ENCODE peak calls at places on chromosomes 12 and 14, in four cellular contexts. F, S, B and Z are unnamed samples.

GRCh38 chr14:102633906-102634595 is 41.6 kb downstream of the RCOR1 start:
- DNase-seq in F (no peak), S (no peak), B (no peak), Z (no peak)

GRCh38 chr12:3046441-3047200 is 30.6 kb upstream of the TSPAN9 start:
- DNase-seq in F (no peak), S (no peak), B (no peak), Z (no peak)

GRCh38 chr12:109130297-109130696 is 13.9 kb downstream of the ACACB start:
- DNase-seq in F (no peak), S (no peak), B (no peak), Z (no peak)

GRCh38 chr12:80551897-80552296 is 107.9 kb downstream of the PTPRQ start:
- DNase-seq in F (no peak), S (no peak), B (no peak), Z (no peak)

GRCh38 chr12:98198261-98198982 is 317.0 kb upstream of the TMPO start:
- DNase-seq in F (no peak), S (no peak), B (no peak), Z (no peak)

GRCh38 chr12:96036765-96037455 is 1.5 kb upstream of the LTA4H start:
- DNase-seq in F (no peak), S (no peak), B (no peak), Z (no peak)

GRCh38 chr14:71300474-71301359 is 393.5 kb downstream of the PCNX1 start:
- DNase-seq in F (no peak), S (no peak), B (no peak), Z (no peak)

GRCh38 chr12:100391856-100392255 is 35.0 kb downstream of the SLC17A8 start:
- DNase-seq in F (peak; percentile 42), S (no peak), B (no peak), Z (no peak)

GRCh38 chr12:132517013-132517739 is 27.2 kb downstream of the FBRSL1 start:
- DNase-seq in F (no peak), S (no peak), B (no peak), Z (no peak)

GRCh38 chr14:89444044-89444443 is 27.0 kb upstream of the FOXN3 start:
- DNase-seq in F (no peak), S (no peak), B (no peak), Z (no peak)

GRCh38 chr14:69579476-69579875 is 4.8 kb upstream of the CCDC177 start:
- DNase-seq in F (no peak), S (no peak), B (no peak), Z (no peak)

GRCh38 chr14:69581316-69581935 is 6.8 kb upstream of the CCDC177 start:
- DNase-seq in F (no peak), S (no peak), B (no peak), Z (no peak)

GRCh38 chr14:69582207-69582606 is 7.5 kb upstream of the CCDC177 start:
- DNase-seq in F (no peak), S (no peak), B (no peak), Z (no peak)

GRCh38 chr14:69582829-69583228 is 8.2 kb upstream of the CCDC177 start:
- DNase-seq in F (no peak), S (no peak), B (no peak), Z (no peak)

DNA sequence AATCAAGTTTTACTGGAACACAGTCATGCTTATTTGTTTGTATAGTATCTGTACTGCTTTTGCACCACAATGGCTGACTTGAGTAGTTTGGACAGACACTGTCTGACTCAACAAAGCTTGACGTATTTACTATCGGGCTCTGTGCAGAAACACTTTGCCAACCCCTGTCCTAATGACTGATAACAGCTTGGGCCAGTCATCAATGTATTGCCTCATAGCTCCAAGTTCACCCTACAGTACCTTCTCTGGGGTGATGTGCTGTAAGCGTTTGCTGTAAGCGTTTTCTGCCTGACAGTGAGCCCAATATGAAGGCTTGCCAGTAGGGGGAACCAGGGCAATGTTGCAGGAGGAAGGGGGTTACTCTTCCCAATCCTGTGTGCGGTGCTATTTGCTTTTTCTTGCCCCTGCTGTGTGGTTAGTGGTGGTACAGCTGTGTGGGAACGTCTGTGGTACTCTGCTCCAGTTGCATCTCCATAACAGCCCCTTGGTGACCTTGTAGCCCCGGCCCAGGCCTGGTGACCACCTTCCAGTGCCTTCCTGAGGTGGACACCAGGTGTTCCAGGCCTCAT is 5.4 kb upstream of the CCDC177 start:
- DNase-seq in F (no peak), S (no peak), B (no peak), Z (no peak)
- TF ChIP-seq CTCF in F (no peak), S (peak; percentile 95), B (no peak), Z (peak; percentile 11)

GRCh38 chr14:22596354-22596879 is 1.7 kb upstream of the ABHD4 start:
- DNase-seq in F (no peak), S (no peak), B (no peak), Z (no peak)
- H3K27me3 ChIP-seq in F (no peaks in the 10 kb centered on the region), S (no peaks in the 10 kb centered on the region), B (no peaks in the 10 kb centered on the region), Z (no peaks in the 10 kb centered on the region)

GRCh38 chr14:75001261-75001660 is 1.5 kb upstream of the EIF2B2 start:
- DNase-seq in F (no peak), S (no peak), B (no peak), Z (no peak)

GRCh38 chr14:75005357-75005756 is 2.6 kb downstream of the EIF2B2 start:
- DNase-seq in F (no peak), S (no peak), B (no peak), Z (no peak)

GRCh38 chr14:75003250-75004027 is 718 bp downstream of the EIF2B2 start:
- DNase-seq in F (peak; percentile 18), S (no peak), B (no peak), Z (no peak)

GRCh38 chr14:75001899-75002298 is 822 bp upstream of the EIF2B2 start:
- DNase-seq in F (no peak), S (no peak), B (no peak), Z (no peak)

DNA sequence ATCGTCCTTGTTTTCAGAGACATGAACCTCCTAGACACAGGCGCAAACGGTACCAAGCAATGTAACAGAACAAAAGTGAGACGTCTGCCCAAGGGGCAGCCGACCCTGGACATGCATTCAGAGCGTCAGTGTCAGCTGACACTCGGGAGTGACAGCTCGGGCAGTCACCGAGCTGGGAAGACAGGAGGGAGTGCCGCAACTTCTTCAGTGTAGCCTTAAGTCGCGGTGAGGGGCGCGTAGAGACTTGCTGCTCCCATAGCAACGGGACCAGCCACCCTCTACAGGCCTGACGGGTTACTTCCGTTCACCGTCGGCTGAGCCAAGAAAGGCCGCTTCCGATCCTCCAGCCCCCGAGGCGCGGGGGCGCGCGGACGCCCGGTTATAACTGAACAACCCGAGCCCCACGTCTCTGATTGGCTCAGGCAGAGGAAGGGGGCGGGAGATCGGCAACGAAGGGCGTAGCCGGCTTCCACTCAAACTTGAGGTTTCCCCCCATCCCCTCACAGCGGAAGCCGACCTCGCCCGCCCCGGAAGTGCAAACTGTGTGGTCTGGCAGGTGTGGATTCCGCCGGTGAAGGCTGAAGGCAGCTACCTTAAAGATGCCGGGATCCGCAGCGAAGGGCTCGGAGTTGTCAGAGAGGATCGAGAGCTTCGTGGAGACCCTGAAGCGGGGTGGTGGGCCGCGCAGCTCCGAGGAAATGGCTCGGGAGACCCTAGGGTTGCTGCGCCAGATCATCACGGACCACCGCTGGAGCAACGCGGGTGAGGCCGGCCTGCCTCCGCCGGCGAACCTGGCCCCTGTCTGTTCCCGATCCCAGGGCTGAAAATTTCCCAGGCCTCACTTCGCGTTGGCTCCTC is at the start of gene EIF2B2:
- DNase-seq in F (peak; percentile 98), S (peak; percentile 95), B (peak; percentile 99), Z (peak; percentile 100)
- TF ChIP-seq EP300 in F (no peak), S (no peak), B (no peak), Z (no peak)

DNA sequence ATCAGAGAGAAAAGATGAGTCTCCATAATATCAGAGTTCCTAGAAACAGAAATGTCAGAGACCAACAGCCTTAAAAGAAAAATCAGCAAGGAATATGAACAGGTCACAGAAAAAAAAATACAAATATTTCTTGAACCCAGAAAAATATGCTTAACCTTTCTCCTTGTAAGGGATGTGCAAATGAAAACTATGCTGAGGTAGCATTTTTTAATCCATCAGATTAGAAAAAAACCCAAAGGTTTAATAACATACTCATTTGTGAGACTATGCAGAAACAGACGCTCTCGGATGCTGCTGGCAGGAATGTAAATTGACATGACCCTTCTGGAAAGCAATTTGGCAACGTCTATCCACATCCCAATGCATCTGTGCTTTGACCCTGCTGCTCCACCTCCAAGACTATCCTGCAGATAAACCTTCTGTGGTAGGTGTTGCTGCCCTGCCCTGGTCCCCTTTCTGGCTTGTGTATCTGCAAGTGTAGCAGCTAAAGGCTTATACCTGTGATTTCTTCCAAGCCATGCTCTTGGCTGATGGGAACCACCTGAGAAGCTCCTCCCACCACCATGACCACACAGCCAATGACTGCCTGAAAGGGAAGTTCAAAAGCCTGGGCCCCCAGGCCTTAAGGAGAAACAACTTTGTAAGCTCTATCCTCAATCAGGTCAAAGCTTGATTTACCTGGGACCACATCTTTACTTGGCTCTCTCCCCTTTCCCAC is 49.4 kb downstream of the LTBP2 start:
- DNase-seq in F (no peak), S (no peak), B (no peak), Z (no peak)
- TF ChIP-seq CTCF in F (no peak), S (no peak), B (no peak), Z (peak; percentile 14)

GRCh38 chr12:663293-663871 is at the start of gene NINJ2:
- DNase-seq in F (no peak), S (no peak), B (peak; percentile 35), Z (no peak)

GRCh38 chr12:659090-659683 is 4.1 kb downstream of the NINJ2 start:
- DNase-seq in F (no peak), S (no peak), B (no peak), Z (no peak)

GRCh38 chr12:664075-664778 is 982 bp upstream of the NINJ2 start:
- DNase-seq in F (no peak), S (no peak), B (no peak), Z (no peak)

GRCh38 chr12:662541-663292 is 528 bp downstream of the NINJ2 start:
- DNase-seq in F (no peak), S (no peak), B (no peak), Z (no peak)

GRCh38 chr12:661720-662486 is 1.3 kb downstream of the NINJ2 start:
- DNase-seq in F (no peak), S (no peak), B (peak; percentile 59), Z (no peak)
- H3K27me3 ChIP-seq in F (no peaks in the 10 kb centered on the region), S (peaks cover 2% of the 10 kb centered on the region), B (no peaks in the 10 kb centered on the region), Z (no peaks in the 10 kb centered on the region)